ENCODE peak calls at places on chromosomes 6 and 20, in six cellular contexts. V is SJSA1; W is naive thymus-derived CD8-positive, alpha-beta T cell; H is activated CD4-positive, CD25-positive, alpha-beta regulatory T cell; Y is hepatocyte; U is ELR. P is an unnamed sample.

GRCh38 chr6:1298768-1299167 is 13.1 kb upstream of the FOXQ1 start:
- DNase-seq in V (no peak), W (no peak), H (no peak), Y (no peak), U (no peak), P (no peak)

GRCh38 chr6:89951574-89952360 is 57.5 kb downstream of the GJA10 start:
- DNase-seq in V (no peak), W (no peak), H (no peak), Y (peak), U (peak), P (no peak)

GRCh38 chr6:133070410-133071043 is 170.6 kb upstream of the EYA4 start:
- DNase-seq in V (no peak), W (no peak), H (no peak), Y (no peak), U (no peak), P (no peak)

GRCh38 chr6:37987008-37987407 is 167.5 kb downstream of the ZFAND3 start:
- DNase-seq in V (no peak), W (no peak), H (no peak), Y (peak), U (peak), P (peak)

GRCh38 chr6:116258520-116258919 is 4.6 kb upstream of the TSPYL4 start:
- DNase-seq in V (no peak), W (no peak), H (no peak), Y (no peak), U (no peak), P (no peak)

GRCh38 chr6:37110455-37111155 is 59.3 kb upstream of the PIM1 start:
- DNase-seq in V (no peak), W (no peak), H (no peak), Y (peak), U (no peak), P (no peak)

GRCh38 chr20:7147220-7147601 is 379.7 kb downstream of the BMP2 start:
- DNase-seq in V (no peak), W (no peak), H (no peak), Y (peak), U (no peak), P (no peak)

GRCh38 chr6:39082310-39082709 is 32.7 kb downstream of the SAYSD1 start:
- DNase-seq in V (no peak), W (no peak), H (no peak), Y (no peak), U (no peak), P (no peak)

GRCh38 chr6:120826253-120826652 is 508.0 kb downstream of the TBC1D32 start:
- DNase-seq in V (no peak), W (no peak), H (no peak), Y (peak), U (peak), P (no peak)

GRCh38 chr6:246349-246748 is 45.9 kb upstream of the DUSP22 start:
- DNase-seq in V (no peak), W (no peak), H (no peak), Y (no peak), U (no peak), P (no peak)

GRCh38 chr6:50610562-50610961 is 102.8 kb upstream of the TFAP2D start:
- DNase-seq in V (no peak), W (no peak), H (no peak), Y (no peak), U (peak), P (peak)

GRCh38 chr20:19901226-19901625 is 115.9 kb upstream of the NAA20 start:
- DNase-seq in V (no peak), W (no peak), H (no peak), Y (no peak), U (no peak), P (no peak)

GRCh38 chr6:14276667-14277404 is 159.3 kb downstream of the CD83 start:
- DNase-seq in V (no peak), W (no peak), H (peak), Y (no peak), U (no peak), P (no peak)

GRCh38 chr20:47464380-47465101 is 37.1 kb upstream of the NCOA3 start:
- DNase-seq in V (peak), W (no peak), H (no peak), Y (peak), U (peak), P (peak)

GRCh38 chr20:41577129-41578009 is 40.8 kb downstream of the CHD6 start:
- DNase-seq in V (no peak), W (no peak), H (no peak), Y (peak), U (no peak), P (no peak)

GRCh38 chr6:42251911-42252637 is 34.4 kb upstream of the MRPS10 start:
- DNase-seq in V (no peak), W (no peak), H (no peak), Y (peak), U (no peak), P (no peak)

P was measured in HTR-8/SVneo.